ENCODE peak calls at places on chromosomes 4 and X, in five cellular contexts. H, C, V, F and A are unnamed samples.

GRCh38 chr4:99645638-99646037 is 12.0 kb downstream of the C4orf54 start:
- DNase-seq in V (no peak), C (no peak), H (no peak), F (no peak), A (no peak)

GRCh38 chrX:69140837-69141236 is 24.4 kb downstream of the PJA1 start:
- DNase-seq in V (no peak), F (no peak), H (no peak), C (no peak), A (no peak)

GRCh38 chr4:185810746-185811508 is 1.1 kb downstream of the SORBS2 start:
- DNase-seq in V (no peak), F (no peak), C (no peak), H (peak; percentile 76), A (no peak)

GRCh38 chr4:138859249-138859648 is 156.3 kb upstream of the NOCT start:
- DNase-seq in C (no peak), V (no peak), F (no peak), H (no peak), A (no peak)

GRCh38 chrX:80354966-80355465 is 65.2 kb upstream of the TENT5D start:
- DNase-seq in C (no peak), H (no peak), F (no peak), V (no peak), A (no peak)

GRCh38 chrX:79715448-79715847 is 299.1 kb upstream of the TBX22 start:
- DNase-seq in F (no peak), C (no peak), H (no peak), V (no peak), A (no peak)

GRCh38 chrX:10087391-10087790 is 69.4 kb upstream of the CLCN4 start:
- DNase-seq in H (no peak), F (no peak), C (no peak), V (no peak), A (no peak)

GRCh38 chr4:47238697-47239096 is 207.3 kb downstream of the GABRB1 start:
- DNase-seq in V (peak; percentile 21), F (no peak), C (no peak), H (no peak), A (no peak)

GRCh38 chr4:98181815-98182214 is 38.5 kb upstream of the STPG2 start:
- DNase-seq in F (no peak), H (no peak), V (peak; percentile 5), C (peak; percentile 38), A (no peak)

GRCh38 chr4:144575181-144575580 is 70.8 kb upstream of the HHIP start:
- DNase-seq in F (no peak), H (no peak), V (no peak), C (peak; percentile 15), A (no peak)

GRCh38 chr4:2248044-2248780 is 6.3 kb upstream of the HAUS3 start:
- DNase-seq in H (no peak), F (no peak), V (no peak), C (peak; percentile 6), A (peak; percentile 3)

GRCh38 chrX:40151211-40152172 is 53.7 kb upstream of the BCOR start:
- DNase-seq in H (peak; percentile 72), V (no peak), C (peak; percentile 78), F (peak; percentile 71), A (no peak)
- TF ChIP-seq EZH2 in H (peak; percentile 63), V (no peak), C (peak; percentile 29), F (no peak), A (no peak)

GRCh38 chr4:108169639-108170038 is 907 bp upstream of the LEF1 start:
- DNase-seq in H (no peak), V (no peak), F (no peak), C (no peak), A (no peak)

GRCh38 chr4:108168672-108169562 is at the start of gene LEF1:
- DNase-seq in V (peak; percentile 34), H (peak; percentile 93), F (peak; percentile 83), C (peak; percentile 78), A (peak; percentile 92)

GRCh38 chr4:108172780-108173598 is 4.3 kb upstream of the LEF1 start:
- DNase-seq in H (peak; percentile 77), V (peak; percentile 50), C (peak; percentile 82), F (peak; percentile 88), A (peak; percentile 88)

GRCh38 chr4:108172231-108172779 is 3.6 kb upstream of the LEF1 start:
- DNase-seq in H (peak; percentile 72), V (peak; percentile 24), F (no peak), C (peak; percentile 76), A (peak; percentile 83)

DNA sequence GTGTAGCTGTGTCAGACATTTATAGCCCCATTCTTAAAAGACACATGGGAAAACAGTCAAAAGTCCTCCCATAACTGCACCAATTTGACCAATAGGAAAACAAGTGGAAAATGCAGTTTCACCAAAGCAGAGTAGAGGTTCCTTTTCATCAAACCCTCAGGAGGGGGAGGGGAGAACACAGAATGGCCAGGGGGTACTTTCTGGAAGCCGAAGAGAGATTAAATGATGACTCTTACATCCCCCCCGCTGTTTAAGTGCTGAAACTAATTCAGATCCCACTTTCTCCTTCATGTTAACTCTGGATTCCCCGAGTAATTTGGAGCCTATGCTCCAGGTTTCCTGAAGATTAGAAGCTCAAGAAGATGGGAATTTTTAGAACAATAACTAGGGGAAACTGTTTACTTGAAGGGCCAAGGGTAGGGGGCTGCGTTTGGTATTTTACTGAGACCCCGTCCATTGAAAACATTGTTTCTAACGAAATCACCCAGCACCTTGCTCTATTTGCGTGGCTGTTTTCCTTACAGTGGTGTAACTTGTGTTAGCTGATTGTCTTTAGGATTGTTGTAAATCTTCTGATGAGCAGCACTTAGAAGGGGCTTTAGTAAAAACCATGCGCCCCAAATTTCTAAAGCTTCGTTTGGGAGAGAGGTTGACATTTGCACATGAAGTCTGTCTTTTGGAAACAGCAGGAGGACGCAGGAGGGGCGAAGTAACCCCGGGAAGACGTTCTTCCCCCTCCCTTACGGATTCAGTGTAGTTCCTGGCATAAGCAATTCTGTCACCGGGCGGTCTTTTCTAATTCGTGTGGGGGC is 2.2 kb upstream of the LEF1 start:
- DNase-seq in H (peak; percentile 70), F (peak; percentile 39), C (no peak), V (no peak), A (peak; percentile 64)
- H3K27me3 ChIP-seq in H (peaks cover 89% of the 10 kb centered on the region), F (no peaks in the 10 kb centered on the region), C (peaks cover 44% of the 10 kb centered on the region), V (peaks cover 45% of the 10 kb centered on the region), A (no peaks in the 10 kb centered on the region)

GRCh38 chr4:4864940-4865704 is 5.7 kb downstream of the MSX1 start:
- DNase-seq in C (peak; percentile 17), V (no peak), F (no peak), H (peak; percentile 62), A (no peak)
- TF ChIP-seq EZH2 in C (peak; percentile 85), V (peak; percentile 60), F (no peak), H (peak; percentile 91), A (no peak)

DNA sequence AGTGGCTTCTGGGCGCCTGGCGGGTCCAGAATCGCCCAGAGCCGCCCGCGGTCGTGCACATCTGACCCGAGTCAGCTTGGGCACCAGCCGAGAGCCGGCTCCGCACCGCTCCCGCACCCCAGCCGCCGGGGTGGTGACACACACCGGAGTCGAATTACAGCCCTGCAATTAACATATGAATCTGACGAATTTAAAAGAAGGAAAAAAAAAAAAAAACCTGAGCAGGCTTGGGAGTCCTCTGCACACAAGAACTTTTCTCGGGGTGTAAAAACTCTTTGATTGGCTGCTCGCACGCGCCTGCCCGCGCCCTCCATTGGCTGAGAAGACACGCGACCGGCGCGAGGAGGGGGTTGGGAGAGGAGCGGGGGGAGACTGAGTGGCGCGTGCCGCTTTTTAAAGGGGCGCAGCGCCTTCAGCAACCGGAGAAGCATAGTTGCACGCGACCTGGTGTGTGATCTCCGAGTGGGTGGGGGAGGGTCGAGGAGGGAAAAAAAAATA is at the start of gene ATOH1:
- DNase-seq in H (peak; percentile 90), F (no peak), V (no peak), C (peak; percentile 55), A (no peak)
- H3K27me3 ChIP-seq in H (peaks cover 100% of the 10 kb centered on the region), F (peaks cover 34% of the 10 kb centered on the region), V (peaks cover 81% of the 10 kb centered on the region), C (peaks cover 99% of the 10 kb centered on the region), A (no peaks in the 10 kb centered on the region)

GRCh38 chr4:108173599-108174057 is 4.9 kb upstream of the LEF1 start:
- DNase-seq in V (no peak), H (no peak), F (peak; percentile 29), C (no peak), A (no peak)

GRCh38 chr4:108168213-108168671 is 490 bp downstream of the LEF1 start:
- DNase-seq in C (no peak), H (no peak), V (peak; percentile 16), F (no peak), A (peak; percentile 50)

GRCh38 chr4:108166441-108167315 is 2.1 kb downstream of the LEF1 start:
- DNase-seq in C (peak; percentile 56), F (peak; percentile 83), V (peak; percentile 14), H (peak; percentile 85), A (peak; percentile 73)

GRCh38 chr4:108175966-108176365 is 7.2 kb upstream of the LEF1 start:
- DNase-seq in F (no peak), C (no peak), V (no peak), H (no peak), A (no peak)

DNA sequence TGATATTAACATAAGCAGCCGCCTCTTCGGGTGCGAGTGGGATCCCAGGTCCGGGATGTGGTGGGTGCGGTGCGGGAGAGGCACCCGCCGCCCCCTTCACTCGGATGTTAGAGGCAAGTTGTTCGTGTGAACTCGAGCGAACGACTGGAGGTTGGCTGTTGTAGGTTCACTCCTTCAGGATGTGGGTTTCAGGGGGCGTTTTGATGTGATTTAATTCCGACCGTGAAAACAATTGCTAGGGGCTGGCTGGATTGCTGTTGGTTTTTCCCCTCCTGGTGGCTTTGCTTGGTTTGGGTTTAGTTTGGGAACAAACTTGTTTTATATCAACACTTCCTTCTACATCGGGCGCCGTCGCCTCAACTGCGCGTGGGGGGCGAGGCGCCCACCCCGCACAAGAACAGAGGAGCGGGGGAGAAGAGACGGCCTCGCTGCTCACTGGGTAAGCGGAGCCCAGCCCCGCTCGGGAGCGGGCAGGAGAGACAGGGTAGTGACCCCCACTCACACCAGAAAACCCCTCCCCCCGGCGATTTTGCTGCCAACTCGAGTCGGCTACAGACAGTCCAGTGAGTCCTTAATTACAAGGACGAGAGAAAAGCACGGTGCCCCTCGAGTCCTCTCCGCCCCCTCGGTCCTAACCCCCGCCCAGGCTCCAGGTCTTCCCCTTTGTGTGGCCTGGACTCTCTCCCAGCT is 3.0 kb upstream of the LEF1 start:
- DNase-seq in H (peak; percentile 65), F (no peak), V (no peak), C (no peak), A (peak; percentile 95)
- TF ChIP-seq EZH2 in H (peak; percentile 9), F (no peak), V (peak; percentile 66), C (peak; percentile 72), A (no peak)